ENCODE peak calls at places on chromosomes 3 and 15, in seven cellular contexts. V, J, U, T, L, I and M are unnamed samples.

GRCh38 chr3:183698318-183698731 is 728 bp downstream of the YEATS2 start:
- DNase-seq in L (no peak), I (no peak), J (peak), V (no peak), U (peak), T (peak), M (peak)

GRCh38 chr15:94674251-94674650 is 442.9 kb downstream of the MCTP2 start:
- DNase-seq in J (no peak), U (no peak), V (no peak), T (no peak), L (no peak), I (no peak), M (no peak)

GRCh38 chr3:20528180-20528579 is 342.2 kb upstream of the SGO1 start:
- DNase-seq in T (no peak), U (no peak), V (no peak), L (no peak), J (no peak), I (no peak), M (no peak)

GRCh38 chr15:67126551-67127333 is 61.3 kb downstream of the SMAD3 start:
- DNase-seq in J (no peak), V (no peak), L (no peak), I (peak), U (peak), T (no peak), M (no peak)

GRCh38 chr3:70312336-70312735 is at the start of gene MDFIC2:
- DNase-seq in L (peak), I (no peak), U (no peak), V (peak), J (no peak), T (peak), M (no peak)

GRCh38 chr15:100968043-100968966 is 49.1 kb downstream of the LRRK1 start:
- DNase-seq in V (no peak), J (peak), I (peak), U (peak), T (no peak), L (no peak), M (no peak)

GRCh38 chr3:24120434-24120833 is 175.3 kb downstream of the NR1D2 start:
- DNase-seq in U (no peak), V (no peak), I (no peak), J (no peak), L (no peak), T (no peak), M (no peak)

GRCh38 chr3:11651900-11652299 is 8.2 kb upstream of the VGLL4 start:
- DNase-seq in J (peak), I (no peak), T (no peak), L (no peak), U (peak), V (no peak), M (no peak)

GRCh38 chr3:81910244-81910852 is 148.9 kb upstream of the GBE1 start:
- DNase-seq in U (peak), V (no peak), J (peak), L (no peak), T (peak), I (no peak), M (peak)

GRCh38 chr15:69298697-69299441 is at the start of gene PAQR5:
- DNase-seq in V (peak), U (peak), L (peak), I (no peak), T (no peak), J (no peak), M (no peak)

GRCh38 chr3:140341213-140341612 is 336.7 kb upstream of the TRIM42 start:
- DNase-seq in J (no peak), T (no peak), L (no peak), V (no peak), I (no peak), U (no peak), M (no peak)

GRCh38 chr3:131328739-131329138 is 52.8 kb upstream of the NUDT16 start:
- DNase-seq in U (no peak), V (no peak), J (no peak), I (no peak), L (no peak), T (no peak), M (no peak)

GRCh38 chr3:160720123-160720746 is 35.8 kb upstream of the PPM1L start:
- DNase-seq in I (no peak), J (no peak), T (peak), V (peak), U (no peak), L (no peak), M (no peak)

GRCh38 chr3:196790636-196791035 is 51.0 kb downstream of the PAK2 start:
- DNase-seq in T (no peak), L (no peak), U (no peak), V (no peak), I (no peak), J (no peak), M (no peak)

GRCh38 chr3:196796317-196796716 is 56.7 kb downstream of the PAK2 start:
- DNase-seq in T (no peak), U (no peak), V (no peak), I (no peak), J (no peak), L (no peak), M (no peak)

GRCh38 chr3:196792771-196793170 is 53.1 kb downstream of the PAK2 start:
- DNase-seq in L (no peak), T (peak), J (peak), V (no peak), U (peak), I (peak), M (no peak)

GRCh38 chr3:196794467-196794866 is 54.8 kb downstream of the PAK2 start:
- DNase-seq in I (no peak), L (no peak), J (no peak), U (no peak), T (no peak), V (no peak), M (no peak)

GRCh38 chr3:196793224-196793623 is 53.6 kb downstream of the PAK2 start:
- DNase-seq in T (peak), V (peak), L (no peak), U (peak), J (peak), I (peak), M (no peak)
- H3K4me2 ChIP-seq in T (no peak), V (no peak), L (no peak), U (no peak), J (no peak), I (peak), M (no peak)

GRCh38 chr15:75925440-75925839 is 21.8 kb downstream of the FBXO22 start:
- DNase-seq in T (no peak), J (no peak), U (no peak), L (no peak), V (no peak), I (no peak), M (no peak)
- H4K8ac ChIP-seq in T (no peak), J (no peak), U (no peak), L (no peak), V (no peak), I (no peak), M (no peak)

GRCh38 chr3:12961007-12961725 is 112.1 kb downstream of the IQSEC1 start:
- DNase-seq in T (peak), V (no peak), L (no peak), U (peak), J (no peak), I (no peak), M (no peak)

GRCh38 chr3:12959838-12960378 is 113.3 kb downstream of the IQSEC1 start:
- DNase-seq in T (peak), L (no peak), U (no peak), J (no peak), V (no peak), I (no peak), M (no peak)

GRCh38 chr3:12959395-12959794 is 113.8 kb downstream of the IQSEC1 start:
- DNase-seq in V (no peak), J (no peak), U (no peak), T (no peak), L (no peak), I (no peak), M (no peak)

GRCh38 chr3:12961726-12962036 is 111.5 kb downstream of the IQSEC1 start:
- DNase-seq in T (no peak), U (no peak), I (no peak), L (no peak), J (no peak), V (no peak), M (no peak)

DNA sequence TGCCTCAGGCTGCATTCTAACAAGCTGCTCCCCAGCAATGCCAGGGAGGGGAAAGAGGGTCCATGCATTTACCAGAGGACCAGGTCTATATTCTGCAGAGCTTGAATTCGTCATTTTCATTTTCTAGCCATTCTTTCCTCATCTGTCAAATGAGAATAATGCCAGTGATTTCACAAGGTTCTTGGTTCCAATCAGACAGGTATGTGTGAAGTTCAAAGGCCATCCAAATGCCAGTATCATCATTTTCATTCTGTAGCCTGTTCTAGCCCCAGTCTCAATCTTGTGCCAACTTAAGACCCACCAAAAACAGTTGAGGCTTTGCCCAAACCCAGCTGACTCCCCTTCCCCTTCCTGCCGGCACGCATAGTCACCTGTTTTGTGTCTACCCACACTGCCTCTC is 112.7 kb downstream of the IQSEC1 start:
- DNase-seq in V (no peak), I (no peak), U (no peak), L (no peak), J (no peak), T (no peak), M (no peak)
- H3K9ac ChIP-seq in V (no peak), I (no peak), U (no peak), L (no peak), J (no peak), T (peak), M (peak)

DNA sequence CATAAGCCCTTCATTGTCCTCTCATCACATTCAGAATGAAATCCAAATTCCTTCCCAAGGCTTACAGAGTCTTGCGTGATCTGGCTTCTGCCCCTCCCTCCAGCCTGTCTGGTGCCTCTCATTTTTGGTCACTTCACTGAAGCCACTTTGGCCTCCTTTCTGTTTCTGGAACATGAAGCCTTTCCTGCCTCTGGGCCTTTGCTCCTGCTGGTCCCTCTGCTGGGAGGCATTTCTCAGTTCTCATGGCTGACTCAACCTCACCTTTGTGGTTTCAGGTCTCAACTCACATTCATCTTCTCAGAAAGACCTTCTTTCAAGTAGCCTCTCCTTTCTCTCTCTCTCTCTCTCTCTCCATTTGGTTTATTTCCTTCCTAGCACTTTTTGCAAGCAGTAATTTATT is 43.9 kb upstream of the BHLHE40 start:
- DNase-seq in U (no peak), I (peak), V (no peak), L (no peak), J (no peak), T (no peak), M (no peak)
- H3K4me2 ChIP-seq in U (no peak), I (no peak), V (no peak), L (no peak), J (no peak), T (no peak), M (no peak)

GRCh38 chr15:39580630-39581500 is at the start of gene THBS1:
- DNase-seq in U (peak), V (peak), J (peak), L (peak), T (peak), I (no peak), M (peak)
- H4K8ac ChIP-seq in U (peak), V (no peak), J (peak), L (peak), T (no peak), I (peak), M (peak)

GRCh38 chr3:58384381-58385090 is 49.1 kb downstream of the PDHB start:
- DNase-seq in T (no peak), L (no peak), I (no peak), V (no peak), J (peak), U (peak), M (no peak)
- H3K9ac ChIP-seq in T (no peak), L (no peak), I (no peak), V (no peak), J (peak), U (peak), M (no peak)

DNA sequence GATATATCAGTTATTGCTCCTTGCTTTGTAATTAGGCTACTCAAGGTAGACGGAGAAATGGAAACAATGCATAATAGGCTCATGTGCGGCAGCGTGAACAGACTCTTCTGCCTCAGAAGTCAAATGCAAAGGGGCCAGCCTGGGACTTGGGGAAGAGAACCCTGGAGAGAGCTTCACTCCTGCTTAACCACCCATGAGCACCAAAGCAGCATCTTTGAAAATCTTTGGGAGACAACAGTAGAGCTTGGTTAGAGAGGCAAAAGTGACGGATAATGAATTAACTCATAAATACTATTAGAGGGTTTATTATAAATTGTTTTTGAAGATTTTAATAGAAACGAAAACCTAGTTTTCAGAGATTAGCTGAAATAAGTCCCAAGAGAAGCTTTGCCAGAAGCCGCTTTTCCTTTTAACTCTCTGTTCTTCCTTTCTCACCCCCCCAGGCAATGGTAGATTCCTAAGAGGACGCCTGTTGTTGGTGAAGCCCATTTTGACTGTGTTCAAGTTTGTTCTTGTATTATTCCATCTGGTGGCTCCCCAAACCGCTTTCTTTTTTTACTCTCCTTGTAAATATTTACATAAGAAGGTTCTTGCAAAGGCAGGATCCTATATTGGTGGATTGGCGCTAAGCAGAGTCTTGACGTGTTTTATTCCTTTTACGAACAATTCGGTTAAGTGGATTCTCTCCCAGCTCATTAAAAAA is 196.0 kb upstream of the TPRG1 start:
- DNase-seq in T (no peak), J (peak), L (no peak), I (no peak), U (peak), V (no peak), M (no peak)
- H3K4me2 ChIP-seq in T (no peak), J (no peak), L (no peak), I (no peak), U (no peak), V (no peak), M (no peak)

DNA sequence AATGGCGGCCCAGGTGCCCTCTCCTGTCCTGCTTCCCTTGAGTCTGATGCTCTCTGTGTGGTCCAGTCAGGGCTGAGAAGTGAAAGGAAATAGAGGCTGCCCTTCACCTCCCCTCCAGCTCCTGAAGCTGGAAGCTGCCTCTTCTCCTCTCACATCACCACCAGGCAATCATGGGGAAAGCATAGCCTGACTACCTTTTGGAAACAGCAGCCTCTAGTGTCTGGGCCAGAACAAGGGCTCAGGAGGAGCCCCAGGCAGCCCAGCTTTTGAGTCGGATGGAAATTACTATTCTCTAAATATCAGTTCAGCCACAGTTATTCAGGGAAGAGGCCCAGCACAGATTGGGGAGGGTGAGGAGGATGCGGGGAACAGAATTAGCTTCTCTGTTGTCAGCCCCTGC is 43.3 kb upstream of the CCDC174 start:
- DNase-seq in T (peak), L (no peak), I (no peak), J (no peak), U (no peak), V (no peak), M (no peak)
- H4K8ac ChIP-seq in T (no peak), L (no peak), I (no peak), J (no peak), U (no peak), V (no peak), M (no peak)